ENCODE peak calls at places on chromosomes 5 and 9, in five cellular contexts. D is transverse colon, Z is body of pancreas, I is endothelial cell of umbilical vein, S is stomach. C is an unnamed sample.

GRCh38 chr9:110148384-110148783 is 59.6 kb downstream of the C9orf152 start:
- DNase-seq in I (no peak), Z (no peak), D (peak), S (no peak), C (no peak)

GRCh38 chr9:2623046-2623865 is 1.7 kb downstream of the VLDLR start:
- DNase-seq in I (peak), Z (peak), D (peak), S (peak), C (no peak)

GRCh38 chr9:115781361-115781760 is 372.2 kb upstream of the PAPPA start:
- DNase-seq in I (no peak), Z (no peak), D (no peak), S (no peak), C (no peak)

GRCh38 chr9:83706703-83707517 is 848 bp downstream of the UBQLN1 start:
- DNase-seq in S (peak), I (peak), Z (peak), D (peak), C (peak)

GRCh38 chr9:114592356-114592755 is 4.8 kb downstream of the ATP6V1G1 start:
- DNase-seq in Z (no peak), D (peak), S (no peak), I (peak), C (peak)

GRCh38 chr5:90056911-90057705 is 352.4 kb downstream of the CETN3 start:
- DNase-seq in I (no peak), Z (no peak), D (no peak), S (no peak), C (no peak)

GRCh38 chr5:82365026-82365425 is 86.9 kb upstream of the RPS23 start:
- DNase-seq in S (no peak), Z (no peak), D (no peak), I (no peak), C (no peak)

GRCh38 chr9:3830296-3830695 is 304.5 kb upstream of the RFX3 start:
- DNase-seq in S (no peak), D (no peak), I (no peak), Z (no peak), C (no peak)

GRCh38 chr9:136090768-136091581 is 4.1 kb downstream of the NACC2 start:
- DNase-seq in I (no peak), Z (no peak), S (no peak), D (peak), C (no peak)

GRCh38 chr5:150286820-150287219 is 2.8 kb downstream of the CAMK2A start:
- DNase-seq in S (no peak), D (no peak), I (no peak), Z (no peak), C (peak)

GRCh38 chr5:61589961-61590360 is 257.9 kb downstream of the ZSWIM6 start:
- DNase-seq in I (no peak), Z (no peak), S (no peak), D (no peak), C (no peak)

GRCh38 chr9:76366275-76366674 is 28.0 kb downstream of the RFK start:
- DNase-seq in S (no peak), Z (no peak), I (no peak), D (no peak), C (no peak)

GRCh38 chr5:7000316-7000715 is 287.1 kb downstream of the TENT4A start:
- DNase-seq in I (no peak), D (no peak), S (no peak), Z (no peak), C (no peak)

GRCh38 chr5:127898551-127899213 is 184.9 kb upstream of the SLC12A2 start:
- DNase-seq in Z (no peak), I (no peak), S (no peak), D (no peak), C (no peak)

GRCh38 chr9:93094294-93095204 is 1.5 kb upstream of the CARD19 start:
- DNase-seq in D (peak), S (no peak), I (peak), Z (peak), C (peak)

GRCh38 chr9:83508072-83508471 is 30.1 kb downstream of the FRMD3 start:
- DNase-seq in S (no peak), I (peak), Z (no peak), D (no peak), C (no peak)

GRCh38 chr9:133489253-133490190 is 10.6 kb upstream of the SLC2A6 start:
- DNase-seq in D (no peak), Z (no peak), I (no peak), S (no peak), C (no peak)

GRCh38 chr5:88923623-88924619 is 40.9 kb upstream of the MEF2C start:
- DNase-seq in I (no peak), Z (no peak), D (no peak), S (no peak), C (peak)

GRCh38 chr5:168962323-168962722 is 338.6 kb downstream of the SLIT3 start:
- DNase-seq in S (no peak), I (no peak), D (no peak), Z (no peak), C (no peak)

GRCh38 chr5:108858959-108859358 is 111.3 kb downstream of the FER start:
- DNase-seq in I (peak), D (no peak), Z (no peak), S (no peak), C (no peak)

GRCh38 chr9:130149654-130150286 is 22.4 kb upstream of the NCS1 start:
- DNase-seq in S (no peak), D (no peak), Z (no peak), I (no peak), C (no peak)

GRCh38 chr5:167207081-167207480 is 1084.4 kb upstream of the WWC1 start:
- DNase-seq in Z (no peak), S (no peak), I (no peak), D (no peak), C (no peak)

GRCh38 chr5:22938373-22938772 is 85.2 kb upstream of the CDH12 start:
- DNase-seq in S (no peak), D (no peak), Z (no peak), I (no peak), C (no peak)

GRCh38 chr5:170523129-170523497 is 19.3 kb downstream of the KCNIP1 start:
- DNase-seq in Z (peak), S (no peak), D (no peak), I (no peak), C (no peak)

GRCh38 chr5:136590581-136590980 is 225.2 kb upstream of the TRPC7 start:
- DNase-seq in S (no peak), I (no peak), Z (no peak), D (no peak), C (no peak)

GRCh38 chr9:73380411-73380810 is 228.7 kb downstream of the ANXA1 start:
- DNase-seq in D (no peak), I (no peak), S (no peak), Z (no peak), C (no peak)

GRCh38 chr9:89495824-89496555 is 1.9 kb downstream of the SEMA4D start:
- DNase-seq in I (no peak), S (peak), D (no peak), Z (no peak), C (no peak)

GRCh38 chr5:120155873-120156272 is 308.2 kb upstream of the PRR16 start:
- DNase-seq in I (no peak), Z (no peak), S (no peak), D (no peak), C (no peak)

GRCh38 chr5:167565555-167565954 is 725.9 kb upstream of the WWC1 start:
- DNase-seq in I (no peak), D (no peak), S (no peak), Z (no peak), C (no peak)

GRCh38 chr9:120636194-120636957 is 56.4 kb upstream of the CDK5RAP2 start:
- DNase-seq in D (no peak), I (no peak), Z (no peak), S (no peak), C (no peak)

GRCh38 chr5:15425802-15426201 is 74.2 kb upstream of the FBXL7 start:
- DNase-seq in I (no peak), S (no peak), Z (no peak), D (no peak), C (no peak)

GRCh38 chr9:121744687-121745395 is 93.4 kb downstream of the DAB2IP start:
- DNase-seq in I (no peak), S (no peak), D (no peak), Z (no peak), C (peak)

GRCh38 chr5:9337908-9338307 is 208.0 kb downstream of the SEMA5A start:
- DNase-seq in Z (no peak), I (peak), S (no peak), D (no peak), C (no peak)

GRCh38 chr5:50744761-50745160 is 78.3 kb downstream of the PARP8 start:
- DNase-seq in S (no peak), D (no peak), Z (no peak), I (no peak), C (no peak)

GRCh38 chr9:110078626-110079025 is 129.3 kb downstream of the C9orf152 start:
- DNase-seq in I (peak), S (no peak), D (no peak), Z (no peak), C (no peak)

GRCh38 chr5:3182477-3182876 is 413.2 kb upstream of the IRX1 start:
- DNase-seq in Z (no peak), S (no peak), D (no peak), I (no peak), C (no peak)

GRCh38 chr9:34451545-34451944 is 6.8 kb downstream of the FAM219A start:
- DNase-seq in I (no peak), D (no peak), S (no peak), Z (no peak), C (no peak)

GRCh38 chr5:32785639-32786216 is 74.6 kb downstream of the NPR3 start:
- DNase-seq in I (no peak), D (no peak), S (no peak), Z (no peak), C (no peak)

GRCh38 chr9:81264516-81264915 is 424.8 kb downstream of the TLE1 start:
- DNase-seq in D (no peak), I (peak), S (no peak), Z (peak), C (no peak)

GRCh38 chr5:39186722-39187539 is 32.4 kb downstream of the FYB1 start:
- DNase-seq in Z (no peak), D (no peak), S (no peak), I (no peak), C (peak)

GRCh38 chr5:39186289-39186688 is 33.1 kb downstream of the FYB1 start:
- DNase-seq in I (no peak), D (no peak), Z (no peak), S (no peak), C (no peak)

GRCh38 chr5:39189297-39189955 is 29.9 kb downstream of the FYB1 start:
- DNase-seq in D (no peak), S (no peak), Z (no peak), I (no peak), C (no peak)

GRCh38 chr5:39185761-39186160 is 33.6 kb downstream of the FYB1 start:
- DNase-seq in D (no peak), Z (no peak), S (no peak), I (no peak), C (no peak)

GRCh38 chr5:39187873-39188731 is 31.3 kb downstream of the FYB1 start:
- DNase-seq in S (no peak), I (no peak), Z (no peak), D (no peak), C (no peak)
- TF ChIP-seq POLR2A in S (no peak), I (no peak), Z (no peak), D (no peak), C (no peak)

GRCh38 chr9:38024036-38024681 is 44.9 kb downstream of the SHB start:
- DNase-seq in Z (no peak), D (peak), S (no peak), I (peak), C (no peak)
- TF ChIP-seq POLR2A in Z (no peak), D (no peak), S (no peak), I (no peak), C (no peak)

DNA sequence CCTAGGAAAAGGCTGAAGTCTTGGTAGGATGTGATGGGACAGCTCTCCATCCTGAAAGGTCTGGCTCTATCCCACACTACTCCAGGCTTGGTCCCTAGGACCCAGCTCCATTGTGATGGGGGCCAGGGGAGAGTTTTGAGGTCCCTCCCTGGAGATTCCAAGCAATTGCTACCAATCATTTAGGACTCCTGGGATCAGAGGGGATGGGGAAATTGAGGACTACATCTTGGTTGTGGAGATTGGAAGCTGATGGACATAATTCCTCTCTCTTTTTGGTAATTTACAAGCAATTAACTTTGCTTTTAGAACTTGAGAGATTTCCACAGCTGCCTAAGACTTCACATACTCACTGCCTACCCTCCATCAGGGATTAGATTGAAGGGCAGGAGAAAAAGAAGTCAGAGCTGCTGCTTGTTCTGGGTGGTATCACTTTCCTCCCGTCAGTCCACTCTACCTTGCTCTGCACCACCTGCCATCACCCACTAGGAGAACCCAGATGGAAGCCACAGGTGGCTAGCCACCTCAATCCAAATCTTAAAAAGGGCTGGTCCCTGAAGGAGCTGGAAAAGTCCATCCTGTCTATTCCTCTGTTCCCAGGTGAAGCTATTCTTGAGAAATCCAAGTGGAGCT is 10.6 kb downstream of the IRF1 start:
- DNase-seq in Z (no peak), S (no peak), I (no peak), D (no peak), C (no peak)
- TF ChIP-seq POLR2A in Z (no peak), S (no peak), I (no peak), D (no peak), C (no peak)

GRCh38 chr5:172768573-172769323 is 2.2 kb downstream of the DUSP1 start:
- DNase-seq in S (peak), D (peak), I (peak), Z (peak), C (peak)
- TF ChIP-seq POLR2A in S (no peak), D (peak), I (no peak), Z (peak), C (peak)

GRCh38 chr5:143403607-143404415 is at the start of gene NR3C1:
- DNase-seq in S (peak), Z (peak), I (peak), D (peak), C (peak)
- TF ChIP-seq POLR2A in S (no peak), Z (peak), I (no peak), D (peak), C (peak)

GRCh38 chr9:127583605-127584053 is 28.4 kb upstream of the STXBP1 start:
- DNase-seq in D (no peak), I (peak), S (no peak), Z (no peak), C (no peak)

GRCh38 chr9:127587966-127588365 is 24.1 kb upstream of the STXBP1 start:
- DNase-seq in I (no peak), S (no peak), Z (no peak), D (no peak), C (no peak)

GRCh38 chr9:127585161-127585750 is 26.8 kb upstream of the STXBP1 start:
- DNase-seq in D (no peak), I (no peak), S (no peak), Z (no peak), C (no peak)

GRCh38 chr9:127586537-127586936 is 25.5 kb upstream of the STXBP1 start:
- DNase-seq in Z (peak), I (peak), D (peak), S (peak), C (peak)

GRCh38 chr9:127586096-127586495 is 26.0 kb upstream of the STXBP1 start:
- DNase-seq in D (no peak), I (no peak), Z (no peak), S (no peak), C (no peak)
- TF ChIP-seq POLR2A in D (no peak), I (no peak), Z (no peak), S (no peak), C (no peak)

DNA sequence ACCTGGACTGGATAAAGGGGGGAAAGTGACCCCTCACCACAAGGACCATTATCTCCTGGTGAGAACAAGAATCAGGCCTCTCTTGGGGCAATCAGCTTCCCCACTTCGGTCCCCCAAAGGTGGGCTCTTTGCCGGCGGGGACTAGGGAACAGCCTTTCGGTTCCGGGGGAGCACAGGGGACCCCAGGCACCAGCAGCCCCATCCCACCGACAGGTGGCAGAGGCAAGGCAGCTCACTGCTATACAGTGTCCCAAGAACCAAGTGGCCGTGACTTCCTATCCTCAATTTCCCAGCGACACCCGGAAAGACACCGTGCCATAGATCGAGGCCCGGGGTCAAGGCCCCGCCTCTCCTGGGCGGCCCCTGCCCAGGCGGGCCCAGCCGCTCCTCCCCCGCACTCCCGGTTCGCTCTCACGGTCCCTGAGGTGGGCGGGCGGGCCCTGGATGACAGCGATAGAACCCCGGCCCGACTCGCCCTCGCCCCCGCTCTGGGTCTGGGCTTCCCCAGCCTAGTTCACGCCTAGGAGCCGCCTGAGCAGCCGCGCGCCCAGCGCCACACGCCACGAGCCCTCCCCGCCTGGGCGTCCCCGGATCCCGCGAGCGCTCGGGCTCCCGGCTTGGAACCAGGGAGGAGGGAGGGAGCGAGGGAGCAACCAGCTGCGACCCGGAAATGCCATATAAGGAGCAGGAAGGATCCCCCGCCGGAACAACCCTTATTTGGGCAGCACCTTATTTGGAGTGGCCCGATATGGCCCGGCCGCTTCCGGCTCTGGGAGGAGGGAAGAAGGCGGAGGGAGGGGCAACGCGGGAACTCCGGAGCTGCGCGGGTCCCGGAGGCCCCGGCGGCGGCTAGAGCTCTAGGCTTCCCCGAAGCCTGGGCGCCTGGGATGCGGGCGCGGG is 641 bp upstream of the EGR1 start:
- DNase-seq in Z (peak), D (peak), S (peak), I (peak), C (peak)
- TF ChIP-seq POLR2A in Z (peak), D (peak), S (no peak), I (no peak), C (peak)

GRCh38 chr5:96703985-96704384 is 41.8 kb downstream of the CAST start:
- DNase-seq in Z (no peak), D (no peak), S (no peak), I (no peak), C (peak)

GRCh38 chr5:96706433-96707111 is 44.4 kb downstream of the CAST start:
- DNase-seq in S (no peak), Z (no peak), D (no peak), I (no peak), C (no peak)

GRCh38 chr5:96699186-96699820 is 37.1 kb downstream of the CAST start:
- DNase-seq in S (no peak), D (no peak), I (peak), Z (no peak), C (no peak)

GRCh38 chr5:96702503-96703383 is 40.6 kb downstream of the CAST start:
- DNase-seq in I (peak), D (peak), Z (peak), S (peak), C (peak)

GRCh38 chr5:96703384-96703910 is 41.3 kb downstream of the CAST start:
- DNase-seq in S (peak), I (peak), D (peak), Z (peak), C (no peak)
- TF ChIP-seq POLR2A in S (no peak), I (no peak), D (no peak), Z (no peak), C (no peak)

GRCh38 chr5:40813698-40814281 is 15.6 kb upstream of the PRKAA1 start:
- DNase-seq in D (no peak), I (no peak), Z (no peak), S (no peak), C (no peak)
- TF ChIP-seq POLR2A in D (no peak), I (no peak), Z (no peak), S (no peak), C (no peak)